ENCODE peak calls at places on chromosomes 13 and 19, in six cellular contexts. R, T, E, Q, F and C are unnamed samples.

GRCh38 chr13:96089749-96090239 is at the start of gene HS6ST3:
- DNase-seq in Q (no peak), E (no peak), T (no peak), R (peak; percentile 49), F (peak; percentile 75), C (peak; percentile 32)

GRCh38 chr13:41645313-41645712 is 188.0 kb downstream of the RGCC start:
- DNase-seq in T (peak; percentile 53), Q (peak; percentile 66), E (no peak), F (no peak), R (peak; percentile 44), C (no peak)

GRCh38 chr13:92592757-92593156 is 633.9 kb upstream of the GPC6 start:
- DNase-seq in T (no peak), R (no peak), Q (no peak), F (no peak), E (no peak), C (no peak)

GRCh38 chr13:74715718-74716117 is 581.5 kb upstream of the KLF12 start:
- DNase-seq in F (no peak), T (no peak), E (no peak), R (no peak), Q (no peak), C (no peak)

GRCh38 chr13:112772539-112772909 is 82.7 kb downstream of the ATP11A start:
- DNase-seq in F (no peak), T (no peak), E (no peak), Q (no peak), R (no peak), C (no peak)

GRCh38 chr13:25267715-25268114 is 19.6 kb downstream of the MTMR6 start:
- DNase-seq in F (no peak), T (no peak), R (no peak), E (no peak), Q (no peak), C (no peak)

GRCh38 chr13:107680115-107680514 is 535.2 kb downstream of the LIG4 start:
- DNase-seq in T (no peak), E (no peak), Q (no peak), R (no peak), F (no peak), C (no peak)

GRCh38 chr19:56671613-56671994 is at the start of gene ZNF835:
- DNase-seq in R (peak; percentile 86), Q (peak; percentile 85), T (no peak), E (peak; percentile 90), F (no peak), C (peak; percentile 55)

GRCh38 chr13:111116830-111117229 is 1.7 kb downstream of the ARHGEF7 start:
- DNase-seq in F (no peak), Q (no peak), E (no peak), R (no peak), T (no peak), C (no peak)

GRCh38 chr13:43749503-43749902 is 37.3 kb downstream of the ENOX1 start:
- DNase-seq in T (no peak), E (no peak), Q (no peak), F (no peak), R (no peak), C (no peak)

GRCh38 chr13:30884543-30884942 is 21.5 kb upstream of the MEDAG start:
- DNase-seq in F (no peak), E (no peak), R (no peak), Q (no peak), T (no peak), C (no peak)

GRCh38 chr19:43667524-43668405 is 2.2 kb downstream of the PLAUR start:
- DNase-seq in T (no peak), Q (no peak), F (peak; percentile 16), E (no peak), R (peak; percentile 95), C (peak; percentile 31)

GRCh38 chr19:7505682-7506384 is 10.1 kb upstream of the ZNF358 start:
- DNase-seq in R (peak; percentile 45), T (peak; percentile 48), Q (no peak), E (no peak), F (peak; percentile 63), C (no peak)

GRCh38 chr19:21604351-21604926 is 99.0 kb downstream of the ZNF429 start:
- DNase-seq in T (no peak), Q (no peak), E (no peak), R (no peak), F (peak; percentile 7), C (no peak)

GRCh38 chr13:85652536-85652935 is 146.7 kb downstream of the SLITRK6 start:
- DNase-seq in F (no peak), Q (no peak), E (no peak), R (no peak), T (no peak), C (no peak)

GRCh38 chr19:35717665-35718344 is at the start of gene KMT2B:
- DNase-seq in T (peak; percentile 98), E (no peak), R (no peak), F (peak; percentile 99), Q (peak; percentile 70), C (no peak)

GRCh38 chr13:109773786-109774185 is 12.6 kb downstream of the IRS2 start:
- DNase-seq in F (no peak), Q (no peak), T (no peak), R (no peak), E (no peak), C (no peak)

GRCh38 chr13:109146393-109146792 is 517.0 kb downstream of the MYO16 start:
- DNase-seq in E (no peak), Q (no peak), R (no peak), F (no peak), T (no peak), C (no peak)

GRCh38 chr13:90746230-90746629 is 601.3 kb upstream of the MIR17HG start:
- DNase-seq in E (no peak), Q (no peak), F (peak; percentile 18), T (no peak), R (no peak), C (no peak)

GRCh38 chr13:40780822-40781401 is 8.5 kb upstream of the SLC25A15 start:
- DNase-seq in Q (no peak), T (no peak), R (no peak), F (no peak), E (no peak), C (peak; percentile 35)

GRCh38 chr19:29679598-29680210 is 14.4 kb downstream of the PLEKHF1 start:
- DNase-seq in E (no peak), F (no peak), Q (no peak), R (no peak), T (no peak), C (no peak)
- H3K27ac ChIP-seq in E (peak overlapping the region; percentile 67), F (no peak overlapping the region), Q (peak overlapping the region; percentile 14), R (no peak overlapping the region), T (no peak overlapping the region), C (no peak overlapping the region)

DNA sequence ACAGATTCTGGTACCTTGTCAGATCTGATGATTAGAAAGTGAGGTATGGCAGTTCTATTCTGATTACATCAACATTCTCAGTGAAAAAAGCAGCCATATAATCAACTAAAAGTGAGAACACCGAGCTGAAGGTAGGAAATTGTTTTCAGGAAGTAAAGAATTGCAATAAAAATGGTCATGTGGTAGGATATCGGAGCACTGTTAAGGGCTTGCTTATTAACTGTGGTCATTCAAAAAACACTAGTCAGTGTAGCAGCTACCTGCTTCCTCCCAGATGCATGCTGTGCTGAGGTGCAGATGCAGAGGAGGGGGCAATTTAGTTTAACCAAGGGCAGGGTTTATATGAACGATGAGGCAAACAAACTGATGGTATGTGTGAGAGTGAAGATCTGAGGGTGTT is 112.0 kb downstream of the DIAPH3 start:
- DNase-seq in T (no peak), E (no peak), R (no peak), F (no peak), Q (no peak), C (no peak)
- H3K27ac ChIP-seq in T (no peak overlapping the region), E (no peak overlapping the region), R (no peak overlapping the region), F (no peak overlapping the region), Q (no peak overlapping the region), C (no peak overlapping the region)

GRCh38 chr19:3358392-3358918 is 7.9 kb upstream of the NFIC start:
- DNase-seq in E (no peak), F (peak; percentile 39), R (no peak), Q (no peak), T (no peak), C (no peak)
- H3K27ac ChIP-seq in E (peak overlapping the region; percentile 99), F (no peak overlapping the region), R (peak overlapping the region; percentile 85), Q (peak overlapping the region; percentile 57), T (no peak overlapping the region), C (no peak overlapping the region)

GRCh38 chr19:13159713-13160112 is 9.5 kb downstream of the IER2 start:
- DNase-seq in T (no peak), R (no peak), E (no peak), F (no peak), Q (no peak), C (no peak)

GRCh38 chr19:13154241-13154778 is 4.1 kb downstream of the IER2 start:
- DNase-seq in R (peak; percentile 97), E (peak; percentile 85), F (peak; percentile 64), Q (peak; percentile 92), T (peak; percentile 88), C (peak; percentile 77)

GRCh38 chr19:13154911-13155471 is 4.8 kb downstream of the IER2 start:
- DNase-seq in T (peak; percentile 92), R (peak; percentile 74), F (peak; percentile 90), Q (peak; percentile 43), E (peak; percentile 68), C (peak; percentile 71)

GRCh38 chr19:13155472-13156284 is 5.5 kb downstream of the IER2 start:
- DNase-seq in T (peak; percentile 92), F (peak; percentile 96), R (peak; percentile 93), Q (peak; percentile 67), E (peak; percentile 88), C (peak; percentile 92)

GRCh38 chr19:13156968-13157882 is 7.0 kb downstream of the IER2 start:
- DNase-seq in E (no peak), Q (no peak), T (no peak), F (no peak), R (no peak), C (no peak)
- H3K27ac ChIP-seq in E (peak overlapping the region; percentile 15), Q (no peak overlapping the region), T (no peak overlapping the region), F (no peak overlapping the region), R (no peak overlapping the region), C (no peak overlapping the region)

DNA sequence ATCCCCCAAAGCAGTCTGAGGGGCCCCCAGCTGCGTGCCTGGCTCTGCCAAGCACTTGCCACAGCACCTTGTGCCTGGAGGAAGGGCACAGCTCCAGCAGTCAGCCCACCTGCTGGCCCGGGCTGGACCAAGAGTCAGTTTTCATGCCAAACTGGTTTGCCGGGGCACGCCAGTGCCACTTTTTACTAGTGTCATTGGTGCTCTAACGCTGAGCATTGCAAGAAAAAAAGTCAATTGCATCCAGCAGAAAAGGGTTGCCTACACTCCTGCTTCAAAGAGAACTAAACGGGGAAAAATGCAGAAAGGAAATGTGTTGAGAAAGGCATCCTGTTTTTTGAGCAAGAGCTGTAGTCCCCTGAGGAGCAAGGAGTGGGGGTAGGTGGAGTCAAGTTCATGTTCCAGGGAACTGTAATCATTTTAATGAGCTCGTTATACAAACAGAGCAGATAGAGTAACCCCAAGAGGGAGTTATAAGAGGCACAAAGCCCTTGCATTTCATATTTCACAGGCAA is 68.4 kb downstream of the F2RL3 start:
- DNase-seq in Q (peak; percentile 25), F (no peak), E (no peak), T (no peak), R (no peak), C (no peak)
- H3K27ac ChIP-seq in Q (no peak overlapping the region), F (no peak overlapping the region), E (no peak overlapping the region), T (peak overlapping the region; percentile 18), R (no peak overlapping the region), C (no peak overlapping the region)

GRCh38 chr13:77053192-77053591 is 26.2 kb upstream of the FBXL3 start:
- DNase-seq in E (no peak), Q (no peak), T (no peak), F (no peak), R (no peak), C (no peak)

GRCh38 chr13:77047649-77048343 is 20.8 kb upstream of the FBXL3 start:
- DNase-seq in E (no peak), R (no peak), T (no peak), Q (no peak), F (peak; percentile 71), C (no peak)

GRCh38 chr13:77042566-77043177 is 15.7 kb upstream of the FBXL3 start:
- DNase-seq in R (no peak), E (no peak), T (peak; percentile 16), F (no peak), Q (no peak), C (no peak)

GRCh38 chr13:77048592-77048991 is 21.6 kb upstream of the FBXL3 start:
- DNase-seq in F (peak; percentile 73), E (no peak), R (no peak), T (no peak), Q (no peak), C (peak; percentile 3)
- H3K27ac ChIP-seq in F (peak overlapping the region; percentile 91), E (no peak overlapping the region), R (no peak overlapping the region), T (no peak overlapping the region), Q (no peak overlapping the region), C (no peak overlapping the region)